ENCODE peak calls at places on chromosomes 7 and 10, in six cellular contexts. One of them, this sample, is unnamed. For H3K4me1, the result is how much of the 10 kb centered on the place peaks cover.

GRCh38 chr7:135920478-135920877 is 56.7 kb downstream of the MTPN start:
- ATAC-seq in HCT116: no peak
- ATAC-seq in GM12878: peak
- ATAC-seq in HepG2: no peak
- ATAC-seq in upper lobe of left lung: no peak
- ATAC-seq in K562: no peak
- ATAC-seq in this sample: no peak

GRCh38 chr10:78865518-78865835 is 203.3 kb upstream of the ZMIZ1 start:
- ATAC-seq in HCT116: no peak
- ATAC-seq in GM12878: no peak
- ATAC-seq in HepG2: no peak
- ATAC-seq in upper lobe of left lung: no peak
- ATAC-seq in K562: no peak
- ATAC-seq in this sample: no peak

GRCh38 chr10:24465124-24465874 is 256.4 kb downstream of the KIAA1217 start:
- ATAC-seq in HCT116: peak
- ATAC-seq in GM12878: no peak
- ATAC-seq in HepG2: peak
- ATAC-seq in upper lobe of left lung: peak
- ATAC-seq in K562: no peak
- ATAC-seq in this sample: no peak

GRCh38 chr10:133022784-133023115 is 65.0 kb upstream of the ADGRA1 start:
- ATAC-seq in HCT116: no peak
- ATAC-seq in GM12878: no peak
- ATAC-seq in HepG2: peak
- ATAC-seq in upper lobe of left lung: no peak
- ATAC-seq in K562: peak
- ATAC-seq in this sample: peak

GRCh38 chr10:71266147-71266917 is 52.7 kb upstream of the SLC29A3 start:
- ATAC-seq in HCT116: no peak
- ATAC-seq in GM12878: no peak
- ATAC-seq in HepG2: peak
- ATAC-seq in upper lobe of left lung: no peak
- ATAC-seq in K562: peak
- ATAC-seq in this sample: peak

GRCh38 chr10:72375585-72375984 is 20.9 kb upstream of the DNAJB12 start:
- ATAC-seq in HCT116: peak
- ATAC-seq in GM12878: peak
- ATAC-seq in HepG2: peak
- ATAC-seq in upper lobe of left lung: no peak
- ATAC-seq in K562: peak
- ATAC-seq in this sample: no peak

GRCh38 chr10:124736491-124737136 is 7.6 kb downstream of the FAM53B start:
- ATAC-seq in HCT116: peak
- ATAC-seq in GM12878: no peak
- ATAC-seq in HepG2: peak
- ATAC-seq in upper lobe of left lung: peak
- ATAC-seq in K562: no peak
- ATAC-seq in this sample: peak

GRCh38 chr10:98266647-98267046 is 1.3 kb downstream of the LOXL4 start:
- ATAC-seq in HCT116: no peak
- ATAC-seq in GM12878: no peak
- ATAC-seq in HepG2: no peak
- ATAC-seq in upper lobe of left lung: no peak
- ATAC-seq in K562: no peak
- ATAC-seq in this sample: no peak

GRCh38 chr7:76372984-76373833 is 14.4 kb upstream of the YWHAG start:
- ATAC-seq in HCT116: peak
- ATAC-seq in GM12878: no peak
- ATAC-seq in HepG2: no peak
- ATAC-seq in upper lobe of left lung: no peak
- ATAC-seq in K562: peak
- ATAC-seq in this sample: peak

DNA sequence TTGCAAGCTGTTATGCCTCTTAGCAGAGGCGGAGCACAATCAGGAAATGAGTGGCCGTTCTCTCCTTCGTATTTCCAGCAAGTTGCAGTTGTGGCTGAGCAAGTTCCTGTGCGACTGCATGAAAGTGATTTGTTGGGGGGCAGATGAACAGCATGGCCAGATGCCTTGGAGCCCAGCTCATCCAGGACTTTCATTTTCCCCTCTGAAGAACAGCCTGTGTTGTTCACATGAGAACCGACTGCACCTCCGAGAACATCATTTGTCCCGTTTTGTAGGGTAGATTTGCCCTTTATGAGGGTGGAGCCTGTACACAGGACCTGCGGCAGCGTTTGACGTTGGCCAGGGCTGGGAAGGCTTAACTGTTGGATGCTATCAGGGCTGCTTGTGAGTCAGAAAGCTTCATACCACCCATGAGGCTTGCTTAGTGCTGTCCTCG is 4.4 kb downstream of the BAG3 start:
- ATAC-seq in HCT116: no peak
- ATAC-seq in GM12878: no peak
- ATAC-seq in HepG2: no peak
- ATAC-seq in upper lobe of left lung: no peak
- ATAC-seq in K562: peak
- ATAC-seq in this sample: peak
- TF ChIP-seq POLR2A in HCT116: no peak
- TF ChIP-seq POLR2A in GM12878: no peak
- TF ChIP-seq POLR2A in HepG2: no peak
- TF ChIP-seq POLR2A in upper lobe of left lung: no peak
- TF ChIP-seq POLR2A in K562: no peak
- TF ChIP-seq POLR2A in this sample: peak

GRCh38 chr10:110835841-110836240 is 35.9 kb upstream of the PDCD4 start:
- ATAC-seq in HCT116: no peak
- ATAC-seq in GM12878: no peak
- ATAC-seq in HepG2: no peak
- ATAC-seq in upper lobe of left lung: no peak
- ATAC-seq in K562: no peak
- ATAC-seq in this sample: no peak

GRCh38 chr10:110834622-110835219 is 37.0 kb upstream of the PDCD4 start:
- ATAC-seq in HCT116: no peak
- ATAC-seq in GM12878: no peak
- ATAC-seq in HepG2: peak
- ATAC-seq in upper lobe of left lung: peak
- ATAC-seq in K562: peak
- ATAC-seq in this sample: peak

GRCh38 chr10:110829721-110830410 is 41.9 kb upstream of the PDCD4 start:
- ATAC-seq in HCT116: no peak
- ATAC-seq in GM12878: peak
- ATAC-seq in HepG2: no peak
- ATAC-seq in upper lobe of left lung: no peak
- ATAC-seq in K562: no peak
- ATAC-seq in this sample: no peak

GRCh38 chr10:110833941-110834621 is 37.6 kb upstream of the PDCD4 start:
- ATAC-seq in HCT116: no peak
- ATAC-seq in GM12878: no peak
- ATAC-seq in HepG2: peak
- ATAC-seq in upper lobe of left lung: no peak
- ATAC-seq in K562: peak
- ATAC-seq in this sample: no peak

GRCh38 chr10:110833234-110833940 is 38.3 kb upstream of the PDCD4 start:
- ATAC-seq in HCT116: no peak
- ATAC-seq in GM12878: no peak
- ATAC-seq in HepG2: peak
- ATAC-seq in upper lobe of left lung: no peak
- ATAC-seq in K562: peak
- ATAC-seq in this sample: no peak
- H3K4me1 ChIP-seq in HCT116: under half
- H3K4me1 ChIP-seq in GM12878: under half
- H3K4me1 ChIP-seq in HepG2: half or more
- H3K4me1 ChIP-seq in upper lobe of left lung: under half
- H3K4me1 ChIP-seq in K562: under half
- H3K4me1 ChIP-seq in this sample: half or more

DNA sequence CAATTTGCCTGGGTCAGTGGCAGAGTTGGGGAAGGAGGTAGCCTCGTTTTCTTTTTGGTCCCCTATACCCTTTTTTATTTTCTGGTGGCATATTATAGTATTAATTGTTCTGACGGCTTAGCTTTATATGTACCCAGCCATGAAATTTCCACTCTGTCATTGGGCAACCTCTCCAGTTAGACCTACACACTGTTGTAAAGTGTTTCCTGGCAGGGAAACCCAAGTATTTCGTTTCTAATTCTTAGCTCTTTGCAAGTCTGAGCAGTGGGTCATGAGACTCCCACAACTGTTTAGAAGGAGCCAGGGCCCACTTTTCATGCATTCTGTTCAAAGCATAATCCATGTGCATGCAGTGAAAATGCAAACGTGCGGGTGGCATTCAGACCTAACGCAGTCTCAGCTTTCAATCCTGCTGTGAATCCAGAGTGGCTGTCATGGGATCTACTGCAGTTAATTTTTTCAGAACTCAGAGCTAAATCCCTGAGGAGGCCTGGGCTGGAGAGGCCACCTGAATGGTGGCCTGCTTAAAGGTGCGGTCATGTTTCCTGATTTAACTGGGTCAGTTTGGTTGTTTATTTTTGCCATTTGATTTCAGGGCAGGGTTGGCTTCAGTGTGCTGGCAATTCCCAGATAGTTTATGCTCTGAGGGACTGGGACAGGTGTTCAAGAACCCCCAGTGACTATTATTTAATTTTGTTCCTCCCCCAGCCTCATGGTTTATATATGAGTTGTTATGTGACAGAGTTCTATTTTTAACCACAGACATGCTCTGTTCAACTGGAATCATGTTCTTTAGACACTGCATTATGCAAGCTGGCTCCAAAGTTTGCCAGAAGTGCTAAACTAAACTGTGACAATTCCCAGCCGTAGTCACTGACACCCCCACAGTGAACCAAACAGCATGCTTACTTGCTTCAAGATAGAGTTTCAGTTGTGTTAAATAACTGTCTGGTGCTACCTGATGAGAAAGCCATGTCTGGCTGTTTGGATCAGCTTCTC is 27.4 kb upstream of the SYPL1 start:
- ATAC-seq in HCT116: no peak
- ATAC-seq in GM12878: no peak
- ATAC-seq in HepG2: no peak
- ATAC-seq in upper lobe of left lung: no peak
- ATAC-seq in K562: no peak
- ATAC-seq in this sample: peak
- TF ChIP-seq POLR2AphosphoS5 in HCT116: no peak
- TF ChIP-seq POLR2AphosphoS5 in GM12878: no peak
- TF ChIP-seq POLR2AphosphoS5 in HepG2: no peak
- TF ChIP-seq POLR2AphosphoS5 in upper lobe of left lung: no peak
- TF ChIP-seq POLR2AphosphoS5 in K562: no peak
- TF ChIP-seq POLR2AphosphoS5 in this sample: peak

GRCh38 chr10:15097011-15097812 is at the start of gene RPP38:
- ATAC-seq in HCT116: peak
- ATAC-seq in GM12878: peak
- ATAC-seq in HepG2: peak
- ATAC-seq in upper lobe of left lung: peak
- ATAC-seq in K562: peak
- ATAC-seq in this sample: peak
- TF ChIP-seq POLR2A in HCT116: peak
- TF ChIP-seq POLR2A in GM12878: peak
- TF ChIP-seq POLR2A in HepG2: peak
- TF ChIP-seq POLR2A in upper lobe of left lung: no peak
- TF ChIP-seq POLR2A in K562: peak
- TF ChIP-seq POLR2A in this sample: peak

GRCh38 chr10:31702954-31703353 is 225.7 kb downstream of the ARHGAP12 start:
- ATAC-seq in HCT116: no peak
- ATAC-seq in GM12878: no peak
- ATAC-seq in HepG2: no peak
- ATAC-seq in upper lobe of left lung: no peak
- ATAC-seq in K562: no peak
- ATAC-seq in this sample: no peak

GRCh38 chr10:31702005-31702404 is 226.6 kb downstream of the ARHGAP12 start:
- ATAC-seq in HCT116: no peak
- ATAC-seq in GM12878: peak
- ATAC-seq in HepG2: no peak
- ATAC-seq in upper lobe of left lung: no peak
- ATAC-seq in K562: no peak
- ATAC-seq in this sample: no peak

GRCh38 chr10:31700222-31700621 is 228.4 kb downstream of the ARHGAP12 start:
- ATAC-seq in HCT116: no peak
- ATAC-seq in GM12878: no peak
- ATAC-seq in HepG2: no peak
- ATAC-seq in upper lobe of left lung: no peak
- ATAC-seq in K562: no peak
- ATAC-seq in this sample: no peak

GRCh38 chr10:31704195-31704594 is 224.4 kb downstream of the ARHGAP12 start:
- ATAC-seq in HCT116: no peak
- ATAC-seq in GM12878: no peak
- ATAC-seq in HepG2: no peak
- ATAC-seq in upper lobe of left lung: no peak
- ATAC-seq in K562: no peak
- ATAC-seq in this sample: no peak

GRCh38 chr10:31701546-31701945 is 227.1 kb downstream of the ARHGAP12 start:
- ATAC-seq in HCT116: no peak
- ATAC-seq in GM12878: no peak
- ATAC-seq in HepG2: no peak
- ATAC-seq in upper lobe of left lung: no peak
- ATAC-seq in K562: no peak
- ATAC-seq in this sample: no peak
- H3K4me1 ChIP-seq in HCT116: under half
- H3K4me1 ChIP-seq in GM12878: under half
- H3K4me1 ChIP-seq in HepG2: under half
- H3K4me1 ChIP-seq in upper lobe of left lung: half or more
- H3K4me1 ChIP-seq in K562: under half
- H3K4me1 ChIP-seq in this sample: under half

DNA sequence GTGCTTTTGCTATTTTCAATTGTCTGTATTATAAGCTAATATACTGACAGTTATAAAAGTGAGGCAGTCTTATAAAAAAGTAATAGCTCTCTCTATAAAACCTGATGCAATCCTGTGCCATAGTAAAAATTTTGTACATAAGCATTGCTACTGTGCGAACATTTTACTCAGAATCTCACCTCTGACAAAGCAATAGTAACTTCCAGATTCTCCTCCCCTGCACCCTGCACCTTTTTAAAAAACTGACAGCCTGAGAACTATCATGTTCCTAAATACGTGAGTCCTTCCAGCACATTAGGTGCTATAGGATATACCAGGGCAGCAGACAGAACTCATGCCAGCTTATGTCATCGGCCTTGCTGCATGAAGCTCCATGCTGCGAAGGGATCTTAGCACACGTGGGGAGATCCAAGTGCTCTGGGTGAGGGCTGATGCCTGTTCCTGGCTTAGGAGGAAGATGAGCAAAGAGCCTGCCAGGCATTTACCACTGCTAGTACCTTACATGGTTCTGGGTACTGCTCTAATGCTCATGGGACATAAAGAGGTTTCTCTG is 43.3 kb downstream of the SVIL start:
- ATAC-seq in HCT116: no peak
- ATAC-seq in GM12878: no peak
- ATAC-seq in HepG2: no peak
- ATAC-seq in upper lobe of left lung: no peak
- ATAC-seq in K562: no peak
- ATAC-seq in this sample: peak
- TF ChIP-seq POLR2AphosphoS5 in HCT116: no peak
- TF ChIP-seq POLR2AphosphoS5 in GM12878: no peak
- TF ChIP-seq POLR2AphosphoS5 in HepG2: no peak
- TF ChIP-seq POLR2AphosphoS5 in upper lobe of left lung: no peak
- TF ChIP-seq POLR2AphosphoS5 in K562: no peak
- TF ChIP-seq POLR2AphosphoS5 in this sample: no peak